ENCODE peak calls at places on chromosomes 16 and 17, in six cellular contexts. Y is adipocyte; N is stimulated activated CD4-positive, alpha-beta T cell treated with anti-CD3 and anti-CD28 coated beads, Interleukin-15, amount 100 ng/mL, for 1 hour; S is stimulated activated CD8-positive, alpha-beta memory T cell treated with anti-CD3 and anti-CD28 coated beads, Interleukin-15, amount 100 ng/mL, for 1 hour; J is KBM-7; L is M059J. Q is an unnamed sample.
A peak's percentile ranks its signal among the peaks of the same experiment; 100 is the strongest.

GRCh38 chr17:61556224-61557188 is 34.5 kb downstream of the NACA2 start:
- DNase-seq in Y (peak; percentile 51), J (no peak), N (no peak), S (no peak), L (peak; percentile 38), Q (no peak)

GRCh38 chr17:71600137-71600789 is 520.6 kb upstream of the SOX9 start:
- DNase-seq in J (no peak), S (no peak), Y (no peak), L (no peak), N (no peak), Q (peak; percentile 12)

GRCh38 chr16:54706406-54706805 is 224.3 kb upstream of the IRX5 start:
- DNase-seq in J (no peak), S (no peak), Y (no peak), L (no peak), N (no peak), Q (no peak)

GRCh38 chr17:44850025-44850424 is 2.3 kb downstream of the HIGD1B start:
- DNase-seq in Y (no peak), S (no peak), N (no peak), L (no peak), J (no peak), Q (no peak)

GRCh38 chr17:50036455-50037320 is 19.2 kb upstream of the ITGA3 start:
- DNase-seq in J (no peak), Y (no peak), S (no peak), L (no peak), N (no peak), Q (no peak)

GRCh38 chr16:68592466-68593337 is 52.4 kb upstream of the CDH3 start:
- DNase-seq in Y (no peak), S (no peak), L (no peak), N (no peak), J (peak; percentile 39), Q (peak; percentile 64)

GRCh38 chr16:12971216-12971615 is 69.8 kb downstream of the SHISA9 start:
- DNase-seq in N (no peak), S (no peak), J (peak; percentile 5), Y (peak; percentile 24), L (peak; percentile 97), Q (peak; percentile 15)

GRCh38 chr17:4236456-4236855 is 27.3 kb downstream of the ANKFY1 start:
- DNase-seq in L (no peak), Y (no peak), J (no peak), S (no peak), N (no peak), Q (no peak)

GRCh38 chr17:80871341-80871740 is 120.3 kb upstream of the CHMP6 start:
- DNase-seq in Y (no peak), J (peak; percentile 59), L (no peak), N (no peak), S (no peak), Q (no peak)

GRCh38 chr16:241866-242265 is 7.2 kb downstream of the FAM234A start:
- DNase-seq in J (peak; percentile 32), L (peak; percentile 38), S (no peak), Y (no peak), N (no peak), Q (no peak)

GRCh38 chr17:7916799-7917198 is 710 bp upstream of the RNF227 start:
- DNase-seq in J (no peak), L (peak; percentile 5), Y (peak; percentile 55), S (no peak), N (no peak), Q (peak; percentile 26)

GRCh38 chr16:49856741-49857330 is 924 bp upstream of the ZNF423 start:
- DNase-seq in Y (peak; percentile 92), S (no peak), J (peak; percentile 63), L (peak; percentile 70), N (no peak), Q (peak; percentile 39)

GRCh38 chr17:83006515-83007455 is 72.6 kb upstream of the METRNL start:
- DNase-seq in L (no peak), S (no peak), Y (peak; percentile 20), N (no peak), J (no peak), Q (no peak)

GRCh38 chr17:36072431-36073121 is 8.5 kb downstream of the CCL18 start:
- DNase-seq in N (no peak), J (peak; percentile 61), Y (peak; percentile 26), L (peak; percentile 9), S (peak; percentile 24), Q (peak; percentile 83)

GRCh38 chr16:58009856-58010416 is 8.7 kb downstream of the USB1 start:
- DNase-seq in S (no peak), Y (no peak), J (no peak), L (no peak), N (no peak), Q (no peak)

GRCh38 chr16:54040975-54041374 is 245.6 kb downstream of the IRX3 start:
- DNase-seq in S (no peak), L (no peak), N (no peak), Y (no peak), J (no peak), Q (no peak)

GRCh38 chr16:71426880-71427615 is 14.8 kb downstream of the TLE7 start:
- DNase-seq in Y (no peak), N (no peak), L (no peak), J (no peak), S (no peak), Q (no peak)

GRCh38 chr16:50282010-50282538 is 15.7 kb downstream of the ADCY7 start:
- DNase-seq in N (peak; percentile 40), J (peak; percentile 98), S (no peak), L (no peak), Y (no peak), Q (peak; percentile 91)

GRCh38 chr16:13480801-13481200 is 439.2 kb upstream of the ERCC4 start:
- DNase-seq in N (no peak), J (no peak), S (no peak), L (peak; percentile 42), Y (no peak), Q (no peak)

GRCh38 chr17:74190154-74190553 is 13.3 kb upstream of the RPL38 start:
- DNase-seq in L (peak; percentile 51), J (peak; percentile 40), N (no peak), Y (peak; percentile 48), S (no peak), Q (peak; percentile 41)

GRCh38 chr17:28937044-28937729 is 14.1 kb downstream of the PHF12 start:
- DNase-seq in S (no peak), Y (peak; percentile 44), J (no peak), L (no peak), N (no peak), Q (no peak)

GRCh38 chr17:79930077-79930785 is 91.0 kb upstream of the CBX4 start:
- DNase-seq in N (no peak), J (no peak), S (no peak), Y (peak; percentile 30), L (no peak), Q (no peak)